ENCODE peak calls at places on chromosomes 12 and 14, in four cellular contexts. N is endothelial cell of umbilical vein, S is left ventricle myocardium inferior, A is transverse colon. W is an unnamed sample.

GRCh38 chr12:53670308-53670707 is 5.6 kb downstream of the ATP5MC2 start:
- DNase-seq in N (no peak), A (no peak), S (no peak), W (no peak)

GRCh38 chr14:92460541-92460915 is 53.1 kb upstream of the RIN3 start:
- DNase-seq in N (no peak), A (no peak), S (no peak), W (no peak)

GRCh38 chr12:4145990-4146859 is 127.3 kb upstream of the CCND2 start:
- DNase-seq in A (no peak), S (no peak), N (no peak), W (no peak)

GRCh38 chr14:32033516-32033915 is 43.6 kb upstream of the ARHGAP5 start:
- DNase-seq in A (no peak), N (no peak), S (no peak), W (no peak)

GRCh38 chr14:52609445-52610044 is 56.9 kb downstream of the GPR137C start:
- DNase-seq in A (no peak), N (no peak), S (no peak), W (no peak)

GRCh38 chr12:90460681-90461080 is 494.3 kb downstream of the CCER1 start:
- DNase-seq in N (no peak), S (no peak), A (no peak), W (no peak)

GRCh38 chr12:50387972-50388478 is 8.4 kb downstream of the FAM186A start:
- DNase-seq in A (no peak), S (no peak), N (no peak), W (no peak)

GRCh38 chr12:122860052-122860853 is 25.0 kb downstream of the HIP1R start:
- DNase-seq in S (peak; percentile 85), A (peak; percentile 91), N (peak; percentile 63), W (no peak)

GRCh38 chr12:99605-100004 is 33.0 kb downstream of the IQSEC3 start:
- DNase-seq in N (no peak), S (no peak), A (no peak), W (no peak)

GRCh38 chr14:96053600-96054381 is 14.6 kb downstream of the C14orf132 start:
- DNase-seq in A (peak; percentile 41), S (no peak), N (no peak), W (peak; percentile 43)

GRCh38 chr14:67883717-67884116 is 64.1 kb downstream of the RAD51B start:
- DNase-seq in A (no peak), N (peak; percentile 44), S (no peak), W (no peak)

GRCh38 chr14:50791201-50791600 is 39.8 kb downstream of the NIN start:
- DNase-seq in S (no peak), A (no peak), N (no peak), W (no peak)

GRCh38 chr12:116346751-116347150 is 69.3 kb upstream of the MED13L start:
- DNase-seq in A (no peak), N (peak; percentile 88), S (no peak), W (no peak)

GRCh38 chr12:100427078-100427477 is 46.6 kb upstream of the NR1H4 start:
- DNase-seq in N (no peak), S (no peak), A (no peak), W (peak; percentile 69)

GRCh38 chr14:76500480-76500879 is 124.5 kb downstream of the ESRRB start:
- DNase-seq in A (no peak), S (no peak), N (no peak), W (no peak)

GRCh38 chr12:112684742-112685141 is 106.8 kb upstream of the RPH3A start:
- DNase-seq in A (no peak), S (no peak), N (no peak), W (no peak)

GRCh38 chr12:46177842-46178608 is 90.8 kb downstream of the SLC38A1 start:
- DNase-seq in A (no peak), S (no peak), N (no peak), W (no peak)

GRCh38 chr14:56905282-56905681 is 95.0 kb upstream of the OTX2 start:
- DNase-seq in S (no peak), A (no peak), N (no peak), W (no peak)

GRCh38 chr14:64968651-64969050 is 3.5 kb downstream of the RAB15 start:
- DNase-seq in A (no peak), N (no peak), S (no peak), W (no peak)

GRCh38 chr14:61632401-61633195 is 62.7 kb upstream of the HIF1A start:
- DNase-seq in S (no peak), N (no peak), A (no peak), W (no peak)

GRCh38 chr14:60723218-60724079 is 702 bp downstream of the SIX4 start:
- DNase-seq in N (peak; percentile 66), S (no peak), A (peak; percentile 21), W (no peak)

GRCh38 chr12:130881046-130881445 is 9.2 kb downstream of the RAN start:
- DNase-seq in A (no peak), S (no peak), N (no peak), W (no peak)

GRCh38 chr12:107807471-107808150 is 33.1 kb downstream of the ASCL4 start:
- DNase-seq in A (no peak), S (no peak), N (no peak), W (no peak)

GRCh38 chr12:69447892-69448291 is 22.3 kb upstream of the FRS2 start:
- DNase-seq in S (no peak), N (no peak), A (no peak), W (no peak)

GRCh38 chr12:76303989-76304460 is 44.2 kb downstream of the BBS10 start:
- DNase-seq in N (no peak), A (no peak), S (no peak), W (no peak)

GRCh38 chr14:33634631-33635030 is 316.2 kb downstream of the EGLN3 start:
- DNase-seq in N (no peak), A (no peak), S (no peak), W (no peak)

GRCh38 chr14:71321556-71322315 is 414.5 kb downstream of the PCNX1 start:
- DNase-seq in A (no peak), N (peak; percentile 62), S (no peak), W (peak; percentile 44)

GRCh38 chr14:71320734-71321555 is 413.7 kb downstream of the PCNX1 start:
- DNase-seq in S (peak; percentile 57), N (peak; percentile 65), A (peak; percentile 67), W (no peak)

GRCh38 chr14:71319646-71320045 is 412.4 kb downstream of the PCNX1 start:
- DNase-seq in S (no peak), A (no peak), N (no peak), W (no peak)

GRCh38 chr14:71318097-71318459 is 410.8 kb downstream of the PCNX1 start:
- DNase-seq in N (no peak), A (no peak), S (no peak), W (no peak)

DNA sequence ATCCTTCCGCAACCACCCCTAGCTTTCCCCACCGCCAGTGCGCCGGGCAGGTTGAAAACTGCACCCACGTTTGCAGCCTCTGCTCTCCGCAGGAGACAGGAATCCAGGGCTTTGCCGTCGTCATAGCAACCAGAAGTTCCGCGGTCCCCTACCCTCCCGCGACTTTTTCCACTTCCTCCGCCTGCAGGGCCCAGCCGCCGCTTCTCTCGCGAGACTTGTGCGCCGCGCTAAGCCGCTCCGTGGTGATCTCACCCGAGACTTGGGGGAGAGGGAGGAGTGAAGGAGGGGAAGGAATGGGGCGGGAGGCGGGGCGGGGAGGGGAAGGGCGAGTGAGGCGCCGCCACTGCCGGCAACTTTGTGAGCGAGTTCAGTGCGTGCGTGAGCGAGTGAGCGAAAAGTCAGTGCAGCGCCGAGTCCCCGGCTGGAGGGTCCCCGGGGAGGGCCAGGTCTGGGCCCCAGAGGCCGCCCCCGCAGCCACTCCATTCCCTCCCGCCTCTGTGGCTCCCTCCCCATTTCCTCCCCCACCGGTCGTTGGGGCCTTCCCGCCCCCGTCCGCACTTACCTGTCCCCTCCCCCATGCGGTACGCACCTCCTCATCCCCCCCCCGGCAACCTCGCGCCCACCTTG is 413.0 kb downstream of the PCNX1 start:
- DNase-seq in N (peak; percentile 99), S (peak; percentile 97), A (peak; percentile 98), W (peak; percentile 92)
- TF ChIP-seq CTCF in N (no peak), S (no peak), A (no peak), W (no peak)

GRCh38 chr14:36518031-36518585 is 1.9 kb downstream of the NKX2-1 start:
- DNase-seq in A (no peak), N (no peak), S (no peak), W (no peak)
- H3K4me3 ChIP-seq in A (no peak overlapping the region), N (no peak overlapping the region), S (peak overlapping the region; percentile 41), W (no peak overlapping the region)

DNA sequence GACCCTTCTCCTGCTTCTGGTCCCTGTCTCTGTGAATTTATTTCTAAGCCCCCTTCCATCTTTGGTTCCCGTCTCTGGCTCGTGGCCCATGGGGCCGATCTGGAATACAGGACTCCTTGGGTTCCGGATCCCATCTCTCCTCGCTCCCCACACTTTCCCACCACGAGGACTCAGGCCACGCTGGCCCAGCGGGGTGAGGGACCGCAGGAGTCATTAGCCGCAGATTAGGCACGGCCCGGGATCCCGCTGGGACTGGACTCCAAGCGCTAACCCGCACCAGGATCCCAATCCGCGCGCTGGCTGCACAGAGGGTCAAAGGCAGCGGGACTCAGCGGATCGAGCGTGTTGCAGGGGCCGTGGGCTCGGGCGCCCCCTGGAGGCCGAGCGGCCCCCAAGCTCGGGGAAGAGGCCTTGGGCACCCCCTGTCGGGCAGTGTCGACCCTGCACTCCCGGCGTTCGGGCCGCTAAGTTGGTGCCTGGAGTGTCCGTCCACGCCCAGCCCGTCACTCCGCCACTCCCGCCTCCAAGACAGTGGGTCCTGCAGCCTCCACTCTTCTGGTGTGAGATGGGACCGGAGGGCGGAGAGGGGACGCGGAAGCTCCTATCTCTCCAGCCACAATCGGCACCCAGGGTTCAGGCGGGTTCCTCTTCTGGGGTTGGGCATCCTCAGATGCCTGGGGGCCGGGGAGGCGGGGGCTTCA is 9.5 kb downstream of the SHMT2 start:
- DNase-seq in S (peak; percentile 88), A (peak; percentile 90), N (peak; percentile 86), W (peak; percentile 25)
- H3K27me3 ChIP-seq in S (peaks cover 93% of the 10 kb centered on the region), A (peaks cover 88% of the 10 kb centered on the region), N (peaks cover 58% of the 10 kb centered on the region), W (peaks cover 87% of the 10 kb centered on the region)

DNA sequence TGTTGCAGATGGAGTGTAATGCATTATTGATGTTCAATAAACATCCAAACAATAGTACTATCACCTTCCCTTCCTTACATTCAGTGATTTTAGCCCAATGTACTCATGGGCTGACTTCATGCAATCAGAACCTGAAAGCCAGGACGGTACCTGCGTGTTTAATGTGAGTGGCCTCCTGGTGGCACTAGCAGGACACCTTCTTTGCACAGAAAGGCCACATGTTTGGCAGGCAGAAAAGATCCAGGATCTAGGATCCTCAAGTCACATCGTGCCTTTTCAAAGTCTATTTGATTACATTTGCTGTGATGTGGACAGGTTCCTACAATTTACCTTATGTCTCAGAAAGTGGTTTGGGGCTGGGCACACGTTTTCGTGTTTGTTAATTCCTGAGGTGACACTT is 82.9 kb downstream of the NEDD1 start:
- DNase-seq in A (no peak), S (no peak), N (peak; percentile 42), W (no peak)
- TF ChIP-seq CTCF in A (no peak), S (no peak), N (peak; percentile 38), W (peak; percentile 34)

DNA sequence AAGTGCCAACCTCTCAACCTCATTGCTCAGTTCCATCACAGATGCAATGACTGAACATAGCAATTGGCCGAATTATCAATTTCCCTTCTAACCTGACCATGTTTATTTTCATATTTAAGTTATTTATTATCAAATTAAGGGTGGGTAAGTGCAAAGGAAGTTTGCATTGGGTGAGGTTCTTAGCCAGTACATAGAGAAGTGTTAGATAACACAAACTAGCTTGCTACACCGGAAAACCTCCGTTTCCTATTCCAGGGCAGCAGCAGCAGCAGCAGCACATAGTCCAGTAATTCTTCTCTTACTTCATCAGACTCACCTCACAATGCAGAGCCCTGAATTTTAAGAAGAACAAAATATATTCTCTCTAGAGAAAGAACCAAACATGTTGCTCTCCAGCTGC is 200.5 kb upstream of the OR4E1 start:
- DNase-seq in N (peak; percentile 60), S (no peak), A (no peak), W (no peak)
- H3K4me3 ChIP-seq in N (no peak overlapping the region), S (no peak overlapping the region), A (no peak overlapping the region), W (no peak overlapping the region)

W was measured in kidney epithelial cell.